ENCODE peak calls at places on chromosome 17, in seven cellular contexts. X is hepatocyte, Y is PC-9, N is brain microvascular endothelial cell, O is transverse colon, I is body of pancreas, V is heart left ventricle. F is an unnamed sample.

GRCh38 chr17:27322026-27322425 is 28.1 kb downstream of the WSB1 start:
- DNase-seq in X (no peak), Y (no peak), N (no peak), O (no peak), I (no peak), V (no peak), F (no peak)

GRCh38 chr17:71117461-71117860 is 948.1 kb downstream of the KCNJ2 start:
- DNase-seq in X (no peak), Y (no peak), N (peak; percentile 24), O (no peak), I (no peak), V (no peak), F (no peak)

GRCh38 chr17:9951803-9952202 is 46.7 kb upstream of the RCVRN start:
- DNase-seq in X (no peak), Y (no peak), N (no peak), O (no peak), I (no peak), V (peak; percentile 29), F (no peak)

GRCh38 chr17:17496189-17497064 is at the start of gene RASD1:
- DNase-seq in X (peak; percentile 96), Y (no peak), N (peak; percentile 66), O (peak; percentile 93), I (peak; percentile 94), V (peak; percentile 94), F (peak; percentile 56)

GRCh38 chr17:38742431-38743308 is 5.5 kb downstream of the PCGF2 start:
- DNase-seq in X (peak; percentile 86), Y (no peak), N (peak; percentile 96), O (peak; percentile 68), I (peak; percentile 82), V (no peak), F (peak; percentile 61)

GRCh38 chr17:5541610-5542202 is 42.6 kb downstream of the NLRP1 start:
- DNase-seq in X (no peak), Y (no peak), N (no peak), O (no peak), I (no peak), V (no peak), F (no peak)

GRCh38 chr17:73197141-73197540 is 4.3 kb downstream of the COG1 start:
- DNase-seq in X (no peak), Y (no peak), N (no peak), O (no peak), I (no peak), V (no peak), F (no peak)

GRCh38 chr17:51260960-51261958 is 913 bp downstream of the UTP18 start:
- DNase-seq in X (peak; percentile 87), Y (no peak), N (no peak), O (peak; percentile 82), I (peak; percentile 64), V (peak; percentile 63), F (peak; percentile 19)

GRCh38 chr17:14297161-14297851 is 3.6 kb upstream of the HS3ST3B1 start:
- DNase-seq in X (peak; percentile 80), Y (no peak), N (no peak), O (no peak), I (peak; percentile 27), V (peak; percentile 40), F (no peak)

GRCh38 chr17:13088666-13089065 is 70.8 kb upstream of the ELAC2 start:
- DNase-seq in X (no peak), Y (no peak), N (no peak), O (no peak), I (no peak), V (no peak), F (no peak)

GRCh38 chr17:72822358-72823023 is 270.0 kb downstream of the SLC39A11 start:
- DNase-seq in X (peak; percentile 71), Y (peak; percentile 41), N (no peak), O (no peak), I (no peak), V (no peak), F (no peak)

GRCh38 chr17:2755941-2756724 is 6.7 kb upstream of the CCDC92B start:
- DNase-seq in X (peak; percentile 37), Y (no peak), N (peak; percentile 3), O (no peak), I (peak; percentile 21), V (no peak), F (no peak)

GRCh38 chr17:64505320-64506200 is 529 bp downstream of the DDX5 start:
- DNase-seq in X (peak; percentile 94), Y (peak; percentile 49), N (peak; percentile 69), O (peak; percentile 94), I (peak; percentile 95), V (peak; percentile 90), F (peak; percentile 59)

GRCh38 chr17:64003526-64004121 is 5.5 kb downstream of the PRR29 start:
- DNase-seq in X (no peak), Y (no peak), N (no peak), O (no peak), I (no peak), V (no peak), F (no peak)

GRCh38 chr17:48608921-48609505 is 1.8 kb downstream of the HOXB7 start:
- DNase-seq in X (no peak), Y (no peak), N (no peak), O (no peak), I (no peak), V (no peak), F (no peak)

GRCh38 chr17:48611213-48611612 is 396 bp upstream of the HOXB7 start:
- DNase-seq in X (no peak), Y (no peak), N (no peak), O (no peak), I (no peak), V (no peak), F (no peak)

GRCh38 chr17:48608494-48608834 is 2.4 kb downstream of the HOXB7 start:
- DNase-seq in X (no peak), Y (no peak), N (no peak), O (no peak), I (no peak), V (no peak), F (no peak)

GRCh38 chr17:48610282-48611211 is at the start of gene HOXB7:
- DNase-seq in X (peak; percentile 65), Y (peak; percentile 52), N (no peak), O (peak; percentile 88), I (no peak), V (no peak), F (no peak)

GRCh38 chr17:48609754-48610281 is 999 bp downstream of the HOXB7 start:
- DNase-seq in X (no peak), Y (no peak), N (no peak), O (no peak), I (no peak), V (no peak), F (no peak)
- H3K27me3 ChIP-seq in X (peaks cover 96% of the 10 kb centered on the region), Y (no peaks in the 10 kb centered on the region), N (peaks cover 88% of the 10 kb centered on the region), O (peaks cover 43% of the 10 kb centered on the region), I (no peaks in the 10 kb centered on the region), V (peaks cover 97% of the 10 kb centered on the region), F (peaks cover 84% of the 10 kb centered on the region)

DNA sequence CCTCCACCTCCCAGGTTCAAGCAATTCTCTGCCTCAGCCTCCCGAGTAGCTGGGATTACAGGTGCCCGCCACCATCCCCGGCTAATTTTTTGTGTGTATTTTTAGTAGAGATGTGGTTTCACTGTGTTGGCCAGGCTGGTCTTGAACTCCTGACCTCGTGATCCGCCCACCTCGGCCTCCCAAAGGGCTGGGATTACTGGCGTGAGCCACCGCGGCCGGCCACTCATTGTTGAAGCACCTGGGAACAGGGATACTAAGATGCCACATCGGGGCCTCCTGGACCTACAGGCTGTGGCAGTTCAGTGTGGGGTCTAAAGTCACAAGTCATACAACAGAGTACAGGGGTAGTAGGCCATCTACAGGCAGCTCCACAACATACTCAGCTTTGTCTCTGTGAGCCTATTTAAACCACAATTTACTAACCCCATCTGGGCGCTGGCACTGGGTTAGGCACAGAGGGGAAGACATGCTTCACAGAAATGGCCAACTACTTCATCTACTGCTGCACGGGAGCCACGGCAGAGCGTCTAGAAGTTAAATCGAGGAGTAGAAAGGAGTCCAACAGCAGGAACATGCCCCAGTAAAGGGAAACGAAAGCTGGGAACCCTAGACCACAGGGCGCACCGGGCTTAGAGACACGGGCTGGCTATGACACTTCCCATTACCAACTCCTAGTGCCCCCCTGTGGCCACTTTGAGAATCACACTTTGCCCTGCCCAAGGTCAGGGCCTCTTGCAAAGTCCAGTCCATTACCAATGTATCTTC is 4.3 kb downstream of the VAMP2 start:
- DNase-seq in X (peak; percentile 94), Y (peak; percentile 63), N (peak; percentile 83), O (peak; percentile 97), I (peak; percentile 94), V (peak; percentile 92), F (peak; percentile 74)
- TF ChIP-seq CTCF in X (peak; percentile 90), Y (peak; percentile 83), N (peak; percentile 87), O (peak; percentile 95), I (peak; percentile 85), V (peak; percentile 88), F (peak; percentile 87)

GRCh38 chr17:48594412-48595106 is 980 bp upstream of the HOXB5 start:
- DNase-seq in X (no peak), Y (no peak), N (no peak), O (no peak), I (no peak), V (no peak), F (no peak)

GRCh38 chr17:48595107-48595999 is 1.8 kb upstream of the HOXB5 start:
- DNase-seq in X (no peak), Y (no peak), N (no peak), O (no peak), I (no peak), V (no peak), F (no peak)

GRCh38 chr17:48592592-48592991 is 987 bp downstream of the HOXB5 start:
- DNase-seq in X (no peak), Y (no peak), N (no peak), O (no peak), I (no peak), V (no peak), F (no peak)

GRCh38 chr17:48593126-48593829 is at the start of gene HOXB5:
- DNase-seq in X (peak; percentile 27), Y (no peak), N (no peak), O (no peak), I (no peak), V (no peak), F (no peak)

GRCh38 chr17:48593840-48594411 is 347 bp upstream of the HOXB5 start:
- DNase-seq in X (peak; percentile 85), Y (no peak), N (peak; percentile 38), O (peak; percentile 79), I (peak; percentile 59), V (peak; percentile 60), F (peak; percentile 32)
- H3K4me3 ChIP-seq in X (no peak overlapping the region), Y (no peak overlapping the region), N (peak overlapping the region; percentile 58), O (peak overlapping the region; percentile 43), I (no peak overlapping the region), V (no peak overlapping the region), F (no peak overlapping the region)

DNA sequence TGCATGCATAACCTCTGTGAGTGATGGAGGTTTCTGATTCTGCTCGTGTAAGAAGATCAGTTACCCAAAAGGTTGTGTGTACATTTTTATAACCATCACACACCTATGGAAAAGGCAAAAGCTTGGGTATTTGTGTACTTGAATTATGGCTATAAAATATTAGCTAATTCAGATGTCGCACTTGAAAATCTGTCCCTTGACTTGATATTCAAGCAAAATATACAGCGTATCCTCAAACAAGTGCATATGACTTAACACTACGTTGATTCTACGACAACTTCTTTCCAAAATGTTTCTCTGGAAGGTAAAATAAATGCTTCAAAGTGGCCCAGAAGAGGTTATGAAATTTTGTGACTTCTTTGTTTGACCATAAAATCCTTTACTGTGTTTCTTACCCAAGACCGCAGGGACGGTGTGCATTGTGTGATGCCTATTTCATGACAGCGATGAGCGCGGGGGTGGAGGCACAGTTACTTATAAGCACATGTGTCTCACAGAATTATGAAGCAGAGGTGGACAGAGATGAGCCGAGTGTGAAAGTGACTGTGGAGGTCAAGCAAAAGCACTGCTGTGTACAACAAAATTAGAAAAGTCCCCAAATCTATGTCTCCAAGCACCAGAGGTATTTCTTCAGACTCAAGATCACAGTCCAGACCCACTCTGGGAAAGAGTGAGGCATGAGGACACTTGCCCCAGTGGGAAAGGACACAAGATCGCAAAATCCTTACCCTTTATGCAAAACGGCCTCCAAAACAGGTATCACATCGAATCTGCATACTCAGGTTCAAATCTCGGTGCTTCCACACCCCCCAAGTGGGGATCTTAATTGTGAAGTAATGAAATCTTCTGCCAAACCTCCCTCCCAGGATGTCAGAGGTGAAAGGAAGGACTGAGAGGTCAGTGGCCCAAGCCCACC is 4.1 kb upstream of the HOXB9 start:
- DNase-seq in X (no peak), Y (no peak), N (no peak), O (no peak), I (no peak), V (no peak), F (no peak)
- H3K27me3 ChIP-seq in X (peaks cover 98% of the 10 kb centered on the region), Y (peaks cover 42% of the 10 kb centered on the region), N (peaks cover 98% of the 10 kb centered on the region), O (peaks cover 99% of the 10 kb centered on the region), I (no peaks in the 10 kb centered on the region), V (peaks cover 98% of the 10 kb centered on the region), F (peaks cover 88% of the 10 kb centered on the region)

F was measured in bronchial epithelial cell.